ENCODE peak calls at places on chromosomes 16 and 17, in eight cellular contexts. F is left ventricle myocardium inferior, J is ovary, V is kidney epithelial cell, G is body of pancreas, O is AG10803, H is AG04449, X is cardiac muscle cell. E is an unnamed sample.

GRCh38 chr16:4694664-4695451 is 1.5 kb downstream of the NUDT16L1 start:
- DNase-seq in H (no peak), J (peak), O (peak), G (no peak), X (peak), V (no peak), F (peak), E (no peak)

GRCh38 chr17:28744104-28744801 is 442 bp downstream of the TRAF4 start:
- DNase-seq in X (peak), G (peak), F (peak), H (no peak), O (peak), V (no peak), J (peak), E (peak)

GRCh38 chr16:70529051-70529777 is 5.6 kb downstream of the SF3B3 start:
- DNase-seq in X (peak), F (no peak), V (no peak), G (no peak), O (peak), H (no peak), J (no peak), E (peak)

GRCh38 chr17:74160656-74161500 is 42.6 kb upstream of the RPL38 start:
- DNase-seq in J (no peak), H (no peak), X (no peak), O (no peak), G (no peak), F (no peak), V (no peak), E (no peak)

GRCh38 chr16:24516900-24517669 is 22.3 kb upstream of the RBBP6 start:
- DNase-seq in H (peak), X (peak), V (no peak), G (peak), O (peak), J (peak), F (peak), E (peak)

GRCh38 chr17:39400547-39401411 is 647 bp downstream of the FBXL20 start:
- DNase-seq in X (peak), F (peak), G (no peak), H (no peak), J (no peak), O (peak), V (no peak), E (peak)

GRCh38 chr16:87780385-87780989 is 14.7 kb upstream of the KLHDC4 start:
- DNase-seq in O (peak), H (no peak), F (peak), J (no peak), V (no peak), X (peak), G (peak), E (peak)

GRCh38 chr17:4558311-4558972 is 1.9 kb downstream of the GGT6 start:
- DNase-seq in O (no peak), X (no peak), H (no peak), V (no peak), G (no peak), J (no peak), F (no peak), E (no peak)

GRCh38 chr17:9977175-9977574 is 72.1 kb upstream of the RCVRN start:
- DNase-seq in O (no peak), G (no peak), H (no peak), J (no peak), V (no peak), F (no peak), X (peak), E (no peak)

GRCh38 chr17:49861150-49861884 is 13.4 kb upstream of the TAC4 start:
- DNase-seq in H (no peak), X (peak), F (no peak), J (peak), V (no peak), G (peak), O (peak), E (peak)

GRCh38 chr16:27678955-27679354 is 129.0 kb downstream of the KATNIP start:
- DNase-seq in J (no peak), G (no peak), F (no peak), H (no peak), V (no peak), O (peak), X (no peak), E (no peak)

GRCh38 chr17:45016823-45017222 is 34.6 kb downstream of the DCAKD start:
- DNase-seq in X (no peak), F (no peak), G (peak), V (no peak), H (no peak), O (peak), J (no peak), E (no peak)
- TF ChIP-seq CTCF in X (peak), F (no peak), G (no peak), V (peak), H (peak), O (peak), J (no peak), E (peak)

GRCh38 chr17:47323382-47324223 is at the start of gene EFCAB13:
- DNase-seq in H (no peak), X (peak), G (peak), F (peak), J (peak), V (no peak), O (peak), E (peak)
- H3K4me3 ChIP-seq in H (peak), X (peak), G (peak), F (peak), J (peak), V (peak), O (peak), E (peak)

GRCh38 chr17:78130439-78131101 is at the start of gene TMC8:
- DNase-seq in X (no peak), H (no peak), J (no peak), V (no peak), G (no peak), O (no peak), F (no peak), E (no peak)
- TF ChIP-seq CTCF in X (no peak), H (no peak), J (no peak), V (no peak), G (no peak), O (no peak), F (no peak), E (no peak)

GRCh38 chr16:46828943-46829342 is 2.0 kb downstream of the C16orf87 start:
- DNase-seq in O (no peak), H (no peak), G (no peak), F (no peak), J (no peak), X (no peak), V (no peak), E (no peak)
- H3K4me3 ChIP-seq in O (no peak), H (no peak), G (no peak), F (no peak), J (no peak), X (peak), V (no peak), E (peak)

GRCh38 chr17:66438101-66438500 is 135.7 kb downstream of the PRKCA start:
- DNase-seq in X (no peak), F (no peak), V (no peak), H (no peak), J (no peak), O (no peak), G (no peak), E (no peak)
- TF ChIP-seq CTCF in X (no peak), F (no peak), V (no peak), H (no peak), J (no peak), O (no peak), G (no peak), E (no peak)

DNA sequence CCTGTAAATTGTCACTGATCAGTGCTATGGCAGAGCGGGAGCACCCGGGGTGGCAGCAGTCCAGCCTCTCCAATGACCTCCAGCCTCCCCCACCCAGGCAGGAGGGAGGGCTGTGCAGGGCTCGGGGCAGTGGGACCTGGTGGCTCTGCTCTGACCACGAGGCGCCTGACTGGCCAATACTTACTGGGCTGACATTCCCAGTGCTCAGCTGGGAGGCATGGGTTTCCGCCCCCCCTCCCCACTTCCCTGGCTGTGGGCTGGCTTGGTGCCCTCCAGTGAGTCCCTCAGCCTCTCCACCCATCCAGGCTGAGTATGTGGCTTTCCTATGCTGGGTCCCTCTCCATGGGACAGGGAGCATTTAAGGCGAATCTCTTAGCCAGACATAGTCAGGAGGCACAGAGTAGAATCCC is 2.7 kb downstream of the SOCS3 start:
- DNase-seq in O (peak), V (no peak), F (peak), J (peak), X (peak), H (no peak), G (peak), E (peak)
- H3K4me3 ChIP-seq in O (peak), V (peak), F (peak), J (peak), X (peak), H (peak), G (no peak), E (peak)

DNA sequence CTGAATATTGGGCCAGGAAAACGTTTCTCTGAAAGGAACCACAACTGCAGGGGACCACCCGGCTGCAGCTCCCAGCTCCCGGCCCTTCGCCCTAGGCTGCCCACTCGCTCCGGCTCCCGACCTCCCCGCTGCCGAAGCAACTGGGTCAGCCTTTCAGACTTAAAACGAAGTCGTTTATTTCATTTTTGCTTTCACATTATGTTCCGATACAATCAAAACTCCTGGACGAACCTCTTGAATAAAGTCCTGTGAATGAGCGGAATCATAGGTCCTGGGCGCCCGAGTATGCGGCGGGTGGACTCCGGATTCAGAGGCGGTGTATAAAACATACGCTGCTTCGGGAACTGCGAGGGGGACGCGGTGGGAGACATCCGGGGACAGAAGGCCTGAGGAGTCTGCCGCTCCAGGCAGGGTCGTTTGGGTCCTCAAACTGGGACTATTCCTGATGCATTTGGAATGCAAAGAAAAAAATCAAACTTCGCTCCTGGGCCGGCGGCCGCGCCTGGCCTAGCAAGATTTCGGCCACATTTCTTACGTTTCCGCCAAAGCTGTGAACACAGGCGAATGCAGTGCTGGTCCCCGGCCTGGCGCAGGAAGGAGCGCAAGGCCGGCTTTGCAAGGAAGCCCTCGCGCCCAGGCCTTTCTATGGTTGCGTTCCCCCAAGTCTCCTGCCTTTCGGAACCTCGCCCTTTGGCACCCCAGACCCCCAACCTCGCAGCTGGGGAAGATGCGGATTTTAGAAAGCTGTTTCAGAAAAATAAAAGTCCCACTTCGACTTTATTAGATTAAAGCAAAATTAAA is 3.7 kb downstream of the CBLN1 start:
- DNase-seq in H (no peak), J (no peak), F (no peak), G (no peak), O (no peak), X (peak), V (no peak), E (no peak)
- TF ChIP-seq CTCF in H (no peak), J (no peak), F (no peak), G (no peak), O (no peak), X (no peak), V (no peak), E (no peak)

GRCh38 chr16:31471875-31472558 is at the start of gene TGFB1I1:
- DNase-seq in F (peak), J (peak), G (no peak), X (peak), V (no peak), O (peak), H (peak), E (peak)
- H3K4me3 ChIP-seq in F (peak), J (peak), G (no peak), X (peak), V (peak), O (peak), H (peak), E (peak)

DNA sequence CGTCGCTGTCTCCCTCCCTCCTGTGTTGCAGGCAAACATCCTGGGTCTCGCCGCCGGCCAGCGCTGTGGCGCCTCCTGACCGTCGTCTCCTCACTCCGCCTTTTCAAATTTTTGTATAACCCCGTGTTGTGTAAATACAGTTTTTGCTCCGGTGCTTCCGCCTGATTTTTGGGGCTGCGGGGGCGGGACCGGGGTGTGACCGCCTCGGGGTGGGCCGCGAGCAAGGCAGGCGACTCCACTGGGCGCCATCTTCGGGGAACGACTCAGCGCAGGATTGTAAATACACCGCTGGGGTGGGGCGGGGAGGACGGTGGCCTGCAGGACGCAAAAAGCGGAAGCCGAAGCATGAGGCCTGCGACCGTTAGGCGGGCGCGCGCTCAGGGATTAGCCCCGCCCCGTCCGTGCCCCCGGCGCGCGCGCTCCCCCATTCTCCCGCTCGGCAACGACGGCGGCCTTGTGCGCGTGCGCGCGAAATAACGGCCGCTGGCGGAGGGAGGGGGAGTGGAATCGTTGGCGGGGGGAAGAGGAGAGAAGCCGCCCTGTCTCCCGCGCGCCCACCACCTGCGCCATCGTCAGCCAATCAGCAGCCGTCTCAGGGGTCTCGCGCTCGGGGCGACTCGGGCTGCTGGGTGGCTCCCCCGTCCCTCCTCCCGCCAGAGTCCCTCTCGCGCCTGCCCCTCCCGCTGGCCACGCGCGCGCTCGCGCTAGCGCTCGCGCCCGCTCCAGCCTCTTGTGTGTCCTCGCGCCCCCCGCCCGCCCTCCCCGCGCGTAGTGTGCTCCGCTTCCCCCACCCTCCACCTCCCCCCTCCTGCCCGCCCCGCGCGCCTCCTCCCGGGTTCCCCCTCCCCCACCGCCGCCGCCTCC is 865 bp upstream of the MAZ start:
- DNase-seq in V (no peak), O (peak), F (peak), J (peak), X (peak), G (peak), H (peak), E (peak)
- TF ChIP-seq CTCF in V (peak), O (no peak), F (peak), J (no peak), X (no peak), G (no peak), H (no peak), E (no peak)

E was measured in fibroblast of pulmonary artery.